ENCODE peak calls at places on chromosomes 3 and 15, in six cellular contexts. Z is neuronal stem cell, O is neural progenitor cell, B is astrocyte, L is DND-41, S is colonic mucosa. Q is an unnamed sample.
A peak's percentile ranks its signal among the peaks of the same experiment; 100 is the strongest.

GRCh38 chr15:43150171-43150929 is 17.0 kb downstream of the TMEM62 start:
- DNase-seq in Z (no peak), O (no peak), B (peak; percentile 98), L (no peak), S (no peak), Q (no peak)

GRCh38 chr3:138687236-138687635 is 78.7 kb downstream of the FAIM start:
- DNase-seq in Z (no peak), O (no peak), B (no peak), L (no peak), S (no peak), Q (no peak)

GRCh38 chr3:21357241-21357640 is 393.8 kb downstream of the ZNF385D start:
- DNase-seq in Z (no peak), O (no peak), B (no peak), L (no peak), S (no peak), Q (no peak)

GRCh38 chr3:115548611-115549010 is 74.7 kb upstream of the GAP43 start:
- DNase-seq in Z (no peak), O (no peak), B (no peak), L (no peak), S (no peak), Q (no peak)

GRCh38 chr3:55686720-55687254 is 199.7 kb upstream of the WNT5A start:
- DNase-seq in Z (no peak), O (no peak), B (peak; percentile 81), L (no peak), S (no peak), Q (no peak)

GRCh38 chr15:85649372-85649771 is 145.4 kb downstream of the KLHL25 start:
- DNase-seq in Z (no peak), O (no peak), B (peak; percentile 74), L (no peak), S (no peak), Q (no peak)

GRCh38 chr15:79028411-79028964 is 62.1 kb downstream of the RASGRF1 start:
- DNase-seq in Z (peak; percentile 62), O (peak; percentile 64), B (no peak), L (peak; percentile 58), S (peak; percentile 27), Q (peak; percentile 79)

GRCh38 chr3:22886394-22886793 is 316.7 kb upstream of the UBE2E2 start:
- DNase-seq in Z (no peak), O (no peak), B (no peak), L (no peak), S (no peak), Q (no peak)

GRCh38 chr3:42028474-42028873 is 62.7 kb upstream of the TRAK1 start:
- DNase-seq in Z (no peak), O (no peak), B (no peak), L (no peak), S (no peak), Q (no peak)

GRCh38 chr3:13152826-13153710 is 79.8 kb upstream of the IQSEC1 start:
- DNase-seq in Z (no peak), O (peak; percentile 43), B (no peak), L (no peak), S (no peak), Q (no peak)

GRCh38 chr3:170225166-170225565 is 2.9 kb downstream of the PRKCI start:
- DNase-seq in Z (no peak), O (no peak), B (no peak), L (no peak), S (no peak), Q (no peak)

GRCh38 chr15:75452364-75452967 is 976 bp upstream of the SIN3A start:
- DNase-seq in Z (peak; percentile 70), O (peak; percentile 89), B (peak; percentile 56), L (peak; percentile 83), S (peak; percentile 94), Q (no peak)

GRCh38 chr15:99264125-99264524 is 12.8 kb downstream of the LRRC28 start:
- DNase-seq in Z (no peak), O (no peak), B (no peak), L (no peak), S (no peak), Q (no peak)

GRCh38 chr3:4709336-4709735 is 216.2 kb downstream of the ITPR1 start:
- DNase-seq in Z (no peak), O (no peak), B (no peak), L (no peak), S (no peak), Q (no peak)

GRCh38 chr15:39830166-39830565 is 47.5 kb upstream of the FSIP1 start:
- DNase-seq in Z (no peak), O (no peak), B (no peak), L (no peak), S (no peak), Q (no peak)

GRCh38 chr3:129077222-129077621 is 16.6 kb downstream of the GP9 start:
- DNase-seq in Z (no peak), O (no peak), B (no peak), L (no peak), S (no peak), Q (no peak)

GRCh38 chr15:94840794-94841587 is 609.6 kb downstream of the MCTP2 start:
- DNase-seq in Z (no peak), O (no peak), B (peak; percentile 83), L (no peak), S (no peak), Q (no peak)

GRCh38 chr3:171704002-171704401 is 106.3 kb downstream of the PLD1 start:
- DNase-seq in Z (no peak), O (peak; percentile 53), B (peak; percentile 30), L (peak; percentile 16), S (peak; percentile 52), Q (peak; percentile 51)

GRCh38 chr15:62649793-62650420 is 392.6 kb upstream of the TPM1 start:
- DNase-seq in Z (no peak), O (no peak), B (peak; percentile 57), L (no peak), S (no peak), Q (no peak)

GRCh38 chr15:62432702-62433398 is 267.8 kb upstream of the C2CD4B start:
- DNase-seq in Z (no peak), O (no peak), B (no peak), L (no peak), S (no peak), Q (no peak)

GRCh38 chr3:30181546-30181945 is 424.9 kb upstream of the TGFBR2 start:
- DNase-seq in Z (no peak), O (no peak), B (no peak), L (no peak), S (no peak), Q (no peak)

GRCh38 chr3:31977736-31978135 is 3.3 kb downstream of the OSBPL10 start:
- DNase-seq in Z (no peak), O (no peak), B (no peak), L (no peak), S (no peak), Q (no peak)

GRCh38 chr15:91152896-91153581 is 53.0 kb downstream of the SV2B start:
- DNase-seq in Z (no peak), O (no peak), B (no peak), L (no peak), S (no peak), Q (no peak)

GRCh38 chr15:83694538-83694937 is 40.6 kb downstream of the ADAMTSL3 start:
- DNase-seq in Z (no peak), O (no peak), B (no peak), L (no peak), S (no peak), Q (no peak)

GRCh38 chr15:68578175-68578959 is 426 bp upstream of the CORO2B start:
- DNase-seq in Z (no peak), O (peak; percentile 79), B (peak; percentile 41), L (no peak), S (peak; percentile 42), Q (peak; percentile 81)

GRCh38 chr3:46314517-46314916 is 39.4 kb upstream of the CCR2 start:
- DNase-seq in Z (no peak), O (no peak), B (no peak), L (peak; percentile 41), S (no peak), Q (no peak)

GRCh38 chr15:88658972-88659931 is 20.4 kb downstream of the ISG20 start:
- DNase-seq in Z (no peak), O (no peak), B (peak; percentile 66), L (no peak), S (no peak), Q (no peak)

GRCh38 chr3:11482024-11482423 is 161.7 kb downstream of the VGLL4 start:
- DNase-seq in Z (no peak), O (no peak), B (no peak), L (no peak), S (peak; percentile 44), Q (no peak)

GRCh38 chr3:9402410-9403228 is 5.2 kb downstream of the SETD5 start:
- DNase-seq in Z (peak; percentile 80), O (peak; percentile 87), B (no peak), L (no peak), S (peak; percentile 86), Q (peak; percentile 44)
- H3K9ac ChIP-seq in Z (no peak overlapping the region), O (peak overlapping the region; percentile 33), B (peak overlapping the region; percentile 42), L (no peak overlapping the region), S (peak overlapping the region; percentile 51), Q (peak overlapping the region; percentile 100)

DNA sequence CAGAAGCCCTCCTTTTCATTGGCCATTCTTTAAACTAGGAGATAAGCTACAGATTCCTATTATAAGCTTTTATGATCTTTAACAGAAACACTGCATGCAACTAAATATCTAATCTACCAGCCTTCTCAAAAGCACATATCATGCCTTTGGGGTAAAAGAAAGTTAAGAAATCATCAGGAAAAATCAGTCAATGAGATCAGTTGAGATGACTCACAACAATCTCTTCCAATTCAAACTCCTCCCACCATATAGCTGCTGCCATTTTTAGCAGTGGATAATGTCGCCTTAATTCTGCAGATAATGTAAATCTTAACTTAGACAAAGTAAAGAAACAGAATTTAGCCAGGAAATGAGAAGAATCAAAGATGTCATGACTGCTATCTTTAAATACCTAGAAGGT is 135.2 kb upstream of the BCL6 start:
- DNase-seq in Z (no peak), O (no peak), B (peak; percentile 31), L (no peak), S (no peak), Q (no peak)
- H3K9ac ChIP-seq in Z (no peak overlapping the region), O (no peak overlapping the region), B (no peak overlapping the region), L (no peak overlapping the region), S (no peak overlapping the region), Q (no peak overlapping the region)

GRCh38 chr3:10164546-10165393 is at the start of gene IRAK2:
- DNase-seq in Z (peak; percentile 54), O (peak; percentile 85), B (peak; percentile 25), L (no peak), S (peak; percentile 77), Q (peak; percentile 94)
- H3K9ac ChIP-seq in Z (peak within 1 kb of the TSS; percentile 97), O (no peak within 1 kb of the TSS), B (peak within 1 kb of the TSS; percentile 92), L (no peak within 1 kb of the TSS), S (peak within 1 kb of the TSS; percentile 61), Q (peak within 1 kb of the TSS; percentile 85)

GRCh38 chr15:96346409-96346808 is 15.9 kb downstream of the NR2F2 start:
- DNase-seq in Z (no peak), O (no peak), B (no peak), L (no peak), S (no peak), Q (no peak)
- H3K9ac ChIP-seq in Z (no peak overlapping the region), O (no peak overlapping the region), B (peak overlapping the region; percentile 96), L (no peak overlapping the region), S (peak overlapping the region; percentile 46), Q (no peak overlapping the region)

Q was measured in SK-N-SH.